ENCODE peak calls at places on chromosomes 13 and 19, in seven cellular contexts. One of them, this sample, is unnamed. For H3K4me1, the result is how much of the 10 kb centered on the place peaks cover.

GRCh38 chr19:44600466-44600865 is 12.9 kb upstream of the IGSF23 start:
- DNase-seq in left lung: no peak
- DNase-seq in suprapubic skin: no peak
- DNase-seq in spleen: no peak
- DNase-seq in fibroblast of lung: no peak
- DNase-seq in right atrium auricular region: no peak
- DNase-seq in heart left ventricle: no peak
- DNase-seq in this sample: no peak

GRCh38 chr13:32314968-32315254 is 252 bp downstream of the ZAR1L start:
- DNase-seq in left lung: no peak
- DNase-seq in heart left ventricle: no peak
- DNase-seq in right atrium auricular region: peak
- DNase-seq in spleen: no peak
- DNase-seq in fibroblast of lung: peak
- DNase-seq in suprapubic skin: no peak
- DNase-seq in this sample: peak

GRCh38 chr13:30443957-30444404 is 21.7 kb downstream of the UBE2L5 start:
- DNase-seq in fibroblast of lung: no peak
- DNase-seq in suprapubic skin: no peak
- DNase-seq in heart left ventricle: no peak
- DNase-seq in right atrium auricular region: no peak
- DNase-seq in left lung: no peak
- DNase-seq in spleen: peak
- DNase-seq in this sample: no peak

GRCh38 chr13:41463823-41464602 is 6.7 kb downstream of the RGCC start:
- DNase-seq in right atrium auricular region: no peak
- DNase-seq in suprapubic skin: no peak
- DNase-seq in fibroblast of lung: no peak
- DNase-seq in heart left ventricle: no peak
- DNase-seq in left lung: no peak
- DNase-seq in spleen: peak
- DNase-seq in this sample: no peak

GRCh38 chr19:31349160-31349881 is at the start of gene TSHZ3:
- DNase-seq in spleen: peak
- DNase-seq in suprapubic skin: no peak
- DNase-seq in left lung: peak
- DNase-seq in fibroblast of lung: peak
- DNase-seq in heart left ventricle: peak
- DNase-seq in right atrium auricular region: peak
- DNase-seq in this sample: peak

GRCh38 chr13:55001881-55002280 is 1973.3 kb downstream of the OLFM4 start:
- DNase-seq in suprapubic skin: no peak
- DNase-seq in right atrium auricular region: no peak
- DNase-seq in heart left ventricle: no peak
- DNase-seq in spleen: no peak
- DNase-seq in fibroblast of lung: no peak
- DNase-seq in left lung: no peak
- DNase-seq in this sample: no peak

GRCh38 chr13:96080676-96081075 is 9.2 kb upstream of the HS6ST3 start:
- DNase-seq in suprapubic skin: no peak
- DNase-seq in spleen: no peak
- DNase-seq in heart left ventricle: no peak
- DNase-seq in right atrium auricular region: no peak
- DNase-seq in left lung: no peak
- DNase-seq in fibroblast of lung: no peak
- DNase-seq in this sample: no peak

GRCh38 chr13:97026759-97027555 is 32.7 kb upstream of the OXGR1 start:
- DNase-seq in left lung: no peak
- DNase-seq in right atrium auricular region: no peak
- DNase-seq in fibroblast of lung: peak
- DNase-seq in suprapubic skin: no peak
- DNase-seq in spleen: no peak
- DNase-seq in heart left ventricle: no peak
- DNase-seq in this sample: no peak

GRCh38 chr13:46025157-46025556 is 27.4 kb downstream of the ZC3H13 start:
- DNase-seq in heart left ventricle: no peak
- DNase-seq in right atrium auricular region: no peak
- DNase-seq in fibroblast of lung: no peak
- DNase-seq in suprapubic skin: no peak
- DNase-seq in left lung: no peak
- DNase-seq in spleen: no peak
- DNase-seq in this sample: no peak

GRCh38 chr13:59112375-59112774 is 1051.4 kb downstream of the DIAPH3 start:
- DNase-seq in suprapubic skin: no peak
- DNase-seq in right atrium auricular region: peak
- DNase-seq in spleen: no peak
- DNase-seq in heart left ventricle: no peak
- DNase-seq in left lung: no peak
- DNase-seq in fibroblast of lung: peak
- DNase-seq in this sample: peak

GRCh38 chr19:18670313-18670712 is 13.2 kb upstream of the CRTC1 start:
- DNase-seq in spleen: no peak
- DNase-seq in left lung: no peak
- DNase-seq in suprapubic skin: no peak
- DNase-seq in right atrium auricular region: no peak
- DNase-seq in fibroblast of lung: no peak
- DNase-seq in heart left ventricle: no peak
- DNase-seq in this sample: peak

GRCh38 chr19:19337120-19337519 is 16.5 kb downstream of the MAU2 start:
- DNase-seq in right atrium auricular region: no peak
- DNase-seq in suprapubic skin: no peak
- DNase-seq in left lung: no peak
- DNase-seq in spleen: no peak
- DNase-seq in heart left ventricle: no peak
- DNase-seq in fibroblast of lung: no peak
- DNase-seq in this sample: no peak

GRCh38 chr19:11530432-11530831 is 1.5 kb upstream of the ECSIT start:
- DNase-seq in spleen: peak
- DNase-seq in right atrium auricular region: peak
- DNase-seq in fibroblast of lung: peak
- DNase-seq in suprapubic skin: no peak
- DNase-seq in heart left ventricle: peak
- DNase-seq in left lung: peak
- DNase-seq in this sample: peak

GRCh38 chr13:98208606-98209005 is 31.5 kb upstream of the RNF113B start:
- DNase-seq in suprapubic skin: no peak
- DNase-seq in spleen: no peak
- DNase-seq in heart left ventricle: no peak
- DNase-seq in fibroblast of lung: no peak
- DNase-seq in left lung: no peak
- DNase-seq in right atrium auricular region: no peak
- DNase-seq in this sample: no peak

GRCh38 chr19:45059258-45059965 is 16.9 kb downstream of the ZNF296 start:
- DNase-seq in suprapubic skin: no peak
- DNase-seq in fibroblast of lung: peak
- DNase-seq in left lung: no peak
- DNase-seq in heart left ventricle: peak
- DNase-seq in right atrium auricular region: peak
- DNase-seq in spleen: peak
- DNase-seq in this sample: peak

GRCh38 chr13:99944606-99945005 is 27.0 kb downstream of the ZIC5 start:
- DNase-seq in left lung: no peak
- DNase-seq in right atrium auricular region: no peak
- DNase-seq in suprapubic skin: no peak
- DNase-seq in heart left ventricle: no peak
- DNase-seq in fibroblast of lung: no peak
- DNase-seq in spleen: no peak
- DNase-seq in this sample: no peak

GRCh38 chr13:44050450-44051063 is 170.9 kb downstream of the LACC1 start:
- DNase-seq in left lung: no peak
- DNase-seq in fibroblast of lung: no peak
- DNase-seq in spleen: no peak
- DNase-seq in heart left ventricle: no peak
- DNase-seq in right atrium auricular region: no peak
- DNase-seq in suprapubic skin: no peak
- DNase-seq in this sample: no peak

GRCh38 chr13:80873589-80873988 is 532.7 kb upstream of the SPRY2 start:
- DNase-seq in right atrium auricular region: no peak
- DNase-seq in heart left ventricle: no peak
- DNase-seq in suprapubic skin: no peak
- DNase-seq in fibroblast of lung: peak
- DNase-seq in left lung: no peak
- DNase-seq in spleen: no peak
- DNase-seq in this sample: no peak

GRCh38 chr19:57668635-57669034 is at the start of gene ZSCAN4:
- DNase-seq in spleen: no peak
- DNase-seq in heart left ventricle: no peak
- DNase-seq in fibroblast of lung: no peak
- DNase-seq in suprapubic skin: no peak
- DNase-seq in right atrium auricular region: no peak
- DNase-seq in left lung: no peak
- DNase-seq in this sample: no peak

GRCh38 chr19:10551698-10552301 is 8.1 kb downstream of the ATG4D start:
- DNase-seq in left lung: no peak
- DNase-seq in suprapubic skin: no peak
- DNase-seq in heart left ventricle: no peak
- DNase-seq in right atrium auricular region: no peak
- DNase-seq in fibroblast of lung: no peak
- DNase-seq in spleen: no peak
- DNase-seq in this sample: peak

GRCh38 chr13:65417953-65418352 is 1812.2 kb downstream of the PCDH9 start:
- DNase-seq in suprapubic skin: no peak
- DNase-seq in spleen: no peak
- DNase-seq in fibroblast of lung: peak
- DNase-seq in left lung: no peak
- DNase-seq in heart left ventricle: no peak
- DNase-seq in right atrium auricular region: no peak
- DNase-seq in this sample: no peak

GRCh38 chr19:18967358-18968146 is 26.5 kb upstream of the HOMER3 start:
- DNase-seq in left lung: no peak
- DNase-seq in suprapubic skin: peak
- DNase-seq in right atrium auricular region: peak
- DNase-seq in fibroblast of lung: peak
- DNase-seq in spleen: peak
- DNase-seq in heart left ventricle: peak
- DNase-seq in this sample: no peak

GRCh38 chr19:29886535-29886934 is 55.5 kb upstream of the URI1 start:
- DNase-seq in heart left ventricle: no peak
- DNase-seq in suprapubic skin: peak
- DNase-seq in fibroblast of lung: no peak
- DNase-seq in spleen: no peak
- DNase-seq in right atrium auricular region: no peak
- DNase-seq in left lung: no peak
- DNase-seq in this sample: no peak

GRCh38 chr13:99658266-99658991 is 157.2 kb downstream of the TM9SF2 start:
- DNase-seq in spleen: peak
- DNase-seq in left lung: peak
- DNase-seq in suprapubic skin: peak
- DNase-seq in fibroblast of lung: peak
- DNase-seq in heart left ventricle: peak
- DNase-seq in right atrium auricular region: peak
- DNase-seq in this sample: peak

GRCh38 chr13:22893777-22894176 is 287.0 kb upstream of the SGCG start:
- DNase-seq in heart left ventricle: no peak
- DNase-seq in spleen: no peak
- DNase-seq in suprapubic skin: no peak
- DNase-seq in right atrium auricular region: no peak
- DNase-seq in fibroblast of lung: no peak
- DNase-seq in left lung: no peak
- DNase-seq in this sample: no peak

GRCh38 chr19:38564981-38565685 is 52.6 kb downstream of the MAP4K1 start:
- DNase-seq in heart left ventricle: no peak
- DNase-seq in fibroblast of lung: peak
- DNase-seq in spleen: peak
- DNase-seq in right atrium auricular region: no peak
- DNase-seq in suprapubic skin: no peak
- DNase-seq in left lung: peak
- DNase-seq in this sample: peak
- H3K4me3 ChIP-seq in heart left ventricle: peak
- H3K4me3 ChIP-seq in fibroblast of lung: no peak
- H3K4me3 ChIP-seq in spleen: peak
- H3K4me3 ChIP-seq in right atrium auricular region: peak
- H3K4me3 ChIP-seq in suprapubic skin: peak
- H3K4me3 ChIP-seq in left lung: peak
- H3K4me3 ChIP-seq in this sample: no peak

GRCh38 chr19:47151627-47152026 is 21.0 kb downstream of the SAE1 start:
- DNase-seq in suprapubic skin: no peak
- DNase-seq in heart left ventricle: no peak
- DNase-seq in right atrium auricular region: no peak
- DNase-seq in fibroblast of lung: no peak
- DNase-seq in left lung: no peak
- DNase-seq in spleen: no peak
- DNase-seq in this sample: no peak

GRCh38 chr19:47153266-47153665 is 22.6 kb downstream of the SAE1 start:
- DNase-seq in spleen: no peak
- DNase-seq in left lung: no peak
- DNase-seq in heart left ventricle: no peak
- DNase-seq in suprapubic skin: no peak
- DNase-seq in fibroblast of lung: no peak
- DNase-seq in right atrium auricular region: no peak
- DNase-seq in this sample: no peak

GRCh38 chr19:47155141-47155540 is 24.5 kb downstream of the SAE1 start:
- DNase-seq in spleen: no peak
- DNase-seq in suprapubic skin: no peak
- DNase-seq in right atrium auricular region: no peak
- DNase-seq in fibroblast of lung: no peak
- DNase-seq in left lung: no peak
- DNase-seq in heart left ventricle: no peak
- DNase-seq in this sample: no peak

GRCh38 chr19:47152205-47152604 is 21.6 kb downstream of the SAE1 start:
- DNase-seq in left lung: no peak
- DNase-seq in spleen: no peak
- DNase-seq in suprapubic skin: no peak
- DNase-seq in fibroblast of lung: no peak
- DNase-seq in right atrium auricular region: no peak
- DNase-seq in heart left ventricle: no peak
- DNase-seq in this sample: no peak

GRCh38 chr19:47152632-47153031 is 22.0 kb downstream of the SAE1 start:
- DNase-seq in suprapubic skin: no peak
- DNase-seq in fibroblast of lung: no peak
- DNase-seq in left lung: no peak
- DNase-seq in spleen: no peak
- DNase-seq in right atrium auricular region: no peak
- DNase-seq in heart left ventricle: no peak
- DNase-seq in this sample: no peak
- H3K4me1 ChIP-seq in suprapubic skin: under half
- H3K4me1 ChIP-seq in fibroblast of lung: under half
- H3K4me1 ChIP-seq in left lung: under half
- H3K4me1 ChIP-seq in spleen: half or more
- H3K4me1 ChIP-seq in right atrium auricular region: under half
- H3K4me1 ChIP-seq in heart left ventricle: under half
- H3K4me1 ChIP-seq in this sample: under half

DNA sequence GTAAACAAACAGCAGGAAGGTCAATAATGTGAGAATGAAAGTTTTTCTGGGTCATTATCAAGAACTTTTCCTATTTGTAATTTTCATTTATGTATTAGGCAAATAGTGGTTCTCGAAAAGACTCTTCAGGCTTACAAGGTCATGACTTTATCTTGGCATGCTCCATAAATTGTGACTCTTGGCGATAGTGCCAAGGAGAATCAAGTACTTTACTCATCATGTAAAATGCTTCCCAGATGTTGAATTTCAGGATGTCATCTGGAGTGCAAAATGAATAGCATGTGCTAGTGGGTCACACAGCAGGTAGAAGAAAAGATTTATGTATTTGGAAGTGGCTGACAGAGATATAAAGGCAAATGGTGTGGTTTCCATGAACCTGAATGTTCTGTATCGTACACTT is 1492.7 kb upstream of the PCDH20 start:
- DNase-seq in fibroblast of lung: no peak
- DNase-seq in suprapubic skin: no peak
- DNase-seq in right atrium auricular region: no peak
- DNase-seq in left lung: no peak
- DNase-seq in heart left ventricle: no peak
- DNase-seq in spleen: no peak
- DNase-seq in this sample: no peak
- H3K4me3 ChIP-seq in fibroblast of lung: no peak
- H3K4me3 ChIP-seq in suprapubic skin: no peak
- H3K4me3 ChIP-seq in right atrium auricular region: no peak
- H3K4me3 ChIP-seq in left lung: no peak
- H3K4me3 ChIP-seq in heart left ventricle: no peak
- H3K4me3 ChIP-seq in spleen: no peak
- H3K4me3 ChIP-seq in this sample: no peak

GRCh38 chr19:6060600-6061391 is 49.5 kb downstream of the RFX2 start:
- DNase-seq in suprapubic skin: no peak
- DNase-seq in heart left ventricle: no peak
- DNase-seq in left lung: peak
- DNase-seq in fibroblast of lung: peak
- DNase-seq in spleen: no peak
- DNase-seq in right atrium auricular region: peak
- DNase-seq in this sample: peak
- H3K4me1 ChIP-seq in suprapubic skin: half or more
- H3K4me1 ChIP-seq in heart left ventricle: half or more
- H3K4me1 ChIP-seq in left lung: half or more
- H3K4me1 ChIP-seq in fibroblast of lung: under half
- H3K4me1 ChIP-seq in spleen: half or more
- H3K4me1 ChIP-seq in right atrium auricular region: half or more
- H3K4me1 ChIP-seq in this sample: under half